ENCODE peak calls at places on chromosomes 6 and 20, in six cellular contexts. F is amniotic stem cell, G is activated T-helper 1 cell treated with Interleukin-2 at 50 U/mL for 16 hours, H is kidney tubule cell, K is foreskin fibroblast, D is heart left ventricle. Z is an unnamed sample.

GRCh38 chr6:158031445-158032353 is 50.0 kb downstream of the SYNJ2 start:
- DNase-seq in F (peak), G (peak), H (peak), K (peak), D (peak), Z (no peak)

GRCh38 chr6:38528196-38528965 is 111.3 kb downstream of the BTBD9 start:
- DNase-seq in F (no peak), G (no peak), H (peak), K (no peak), D (no peak), Z (no peak)

GRCh38 chr20:56091635-56092180 is 86.4 kb upstream of the CBLN4 start:
- DNase-seq in F (no peak), G (no peak), H (peak), K (no peak), D (no peak), Z (peak)

GRCh38 chr6:152386131-152386530 is 251.0 kb downstream of the SYNE1 start:
- DNase-seq in F (no peak), G (no peak), H (peak), K (no peak), D (no peak), Z (peak)

GRCh38 chr6:10481101-10481500 is 40.0 kb upstream of the GCNT2 start:
- DNase-seq in F (no peak), G (no peak), H (peak), K (no peak), D (no peak), Z (peak)

GRCh38 chr20:37729452-37729851 is 35.6 kb downstream of the CTNNBL1 start:
- DNase-seq in F (no peak), G (no peak), H (peak), K (no peak), D (no peak), Z (no peak)

GRCh38 chr20:24955045-24955444 is 6.0 kb downstream of the CST7 start:
- DNase-seq in F (no peak), G (no peak), H (no peak), K (no peak), D (no peak), Z (no peak)

GRCh38 chr20:5745416-5745968 is 4.7 kb upstream of the SHLD1 start:
- DNase-seq in F (no peak), G (no peak), H (no peak), K (no peak), D (no peak), Z (no peak)

GRCh38 chr6:108635505-108636226 is 74.9 kb downstream of the FOXO3 start:
- DNase-seq in F (no peak), G (no peak), H (no peak), K (no peak), D (no peak), Z (no peak)

GRCh38 chr6:138520463-138520862 is 21.2 kb upstream of the NHSL1 start:
- DNase-seq in F (no peak), G (no peak), H (peak), K (peak), D (no peak), Z (peak)

GRCh38 chr6:17389274-17389847 is 4.0 kb upstream of the CAP2 start:
- DNase-seq in F (peak), G (no peak), H (peak), K (peak), D (no peak), Z (peak)

GRCh38 chr6:170147832-170148708 is 142.8 kb downstream of the DLL1 start:
- DNase-seq in F (no peak), G (peak), H (no peak), K (no peak), D (no peak), Z (no peak)

GRCh38 chr20:48718914-48719578 is 108.8 kb downstream of the PREX1 start:
- DNase-seq in F (no peak), G (peak), H (no peak), K (no peak), D (no peak), Z (no peak)

GRCh38 chr6:125588268-125588667 is 161.2 kb upstream of the HEY2 start:
- DNase-seq in F (no peak), G (no peak), H (no peak), K (no peak), D (peak), Z (no peak)

GRCh38 chr6:11146117-11146826 is 34.7 kb upstream of the ERVFRD-1 start:
- DNase-seq in F (no peak), G (no peak), H (no peak), K (no peak), D (no peak), Z (peak)

GRCh38 chr6:117605169-117605826 is 3.0 kb upstream of the GOPC start:
- DNase-seq in F (peak), G (no peak), H (peak), K (peak), D (peak), Z (peak)

GRCh38 chr6:138182939-138183791 is 21.4 kb downstream of the ARFGEF3 start:
- DNase-seq in F (no peak), G (no peak), H (no peak), K (no peak), D (no peak), Z (no peak)

GRCh38 chr6:92043782-92044181 is 1375.6 kb downstream of the EPHA7 start:
- DNase-seq in F (no peak), G (no peak), H (no peak), K (no peak), D (no peak), Z (no peak)

GRCh38 chr6:139392834-139393233 is 18.4 kb upstream of the CITED2 start:
- DNase-seq in F (no peak), G (no peak), H (peak), K (peak), D (no peak), Z (peak)

GRCh38 chr6:158399040-158399700 is 86.9 kb downstream of the TULP4 start:
- DNase-seq in F (no peak), G (no peak), H (no peak), K (no peak), D (no peak), Z (no peak)

GRCh38 chr6:111625511-111626331 is 20.0 kb upstream of the TRAF3IP2 start:
- DNase-seq in F (peak), G (no peak), H (no peak), K (peak), D (no peak), Z (peak)

GRCh38 chr6:55433446-55434130 is 106.3 kb downstream of the GFRAL start:
- DNase-seq in F (no peak), G (no peak), H (peak), K (peak), D (no peak), Z (peak)

GRCh38 chr20:24469116-24470030 is at the start of gene SYNDIG1:
- DNase-seq in F (no peak), G (no peak), H (no peak), K (peak), D (peak), Z (no peak)

GRCh38 chr6:86079938-86080337 is 437.3 kb upstream of the SYNCRIP start:
- DNase-seq in F (no peak), G (no peak), H (no peak), K (no peak), D (no peak), Z (no peak)

GRCh38 chr20:34573541-34573940 is 15.0 kb downstream of the MAP1LC3A start:
- DNase-seq in F (no peak), G (no peak), H (no peak), K (no peak), D (no peak), Z (no peak)

GRCh38 chr6:16409531-16410441 is 171.4 kb downstream of the GMPR start:
- DNase-seq in F (no peak), G (no peak), H (peak), K (peak), D (peak), Z (peak)

GRCh38 chr6:18496462-18496861 is 109.3 kb downstream of the RNF144B start:
- DNase-seq in F (no peak), G (no peak), H (peak), K (peak), D (no peak), Z (no peak)